ENCODE peak calls at places on chromosomes 6 and 20, in eight cellular contexts. B is islet precursor cell, Q is lower lobe of right lung, Y is ACHN, W is natural killer cell, D is AG08396, T is HFF-Myc, O is skeletal muscle cell. R is an unnamed sample.

GRCh38 chr6:24431045-24431451 is 28.3 kb downstream of the MRS2 start:
- DNase-seq in B (no peak), Q (no peak), Y (peak; percentile 57), W (no peak), D (peak; percentile 44), T (peak; percentile 30), O (no peak), R (peak; percentile 44)

GRCh38 chr20:59185809-59186208 is 22.2 kb downstream of the ZNF831 start:
- DNase-seq in B (no peak), Q (no peak), Y (peak; percentile 5), W (no peak), D (no peak), T (no peak), O (no peak), R (no peak)

GRCh38 chr20:35478804-35479472 is 23.5 kb downstream of the CEP250 start:
- DNase-seq in B (peak; percentile 73), Q (no peak), Y (no peak), W (no peak), D (no peak), T (no peak), O (no peak), R (no peak)

GRCh38 chr6:5337573-5337972 is 76.3 kb downstream of the FARS2 start:
- DNase-seq in B (no peak), Q (no peak), Y (no peak), W (no peak), D (no peak), T (no peak), O (no peak), R (no peak)

GRCh38 chr6:14871196-14871595 is 374.7 kb upstream of the JARID2 start:
- DNase-seq in B (no peak), Q (no peak), Y (no peak), W (no peak), D (peak; percentile 31), T (no peak), O (no peak), R (no peak)

GRCh38 chr20:34954905-34955231 is 738 bp downstream of the GSS start:
- DNase-seq in B (peak; percentile 63), Q (no peak), Y (peak; percentile 47), W (no peak), D (peak; percentile 44), T (peak; percentile 35), O (no peak), R (no peak)

GRCh38 chr6:116801971-116802370 is 26.9 kb downstream of the GPRC6A start:
- DNase-seq in B (no peak), Q (no peak), Y (no peak), W (no peak), D (no peak), T (no peak), O (no peak), R (no peak)

GRCh38 chr6:158536084-158536890 is 23.6 kb upstream of the TMEM181 start:
- DNase-seq in B (peak; percentile 89), Q (peak; percentile 83), Y (peak; percentile 86), W (peak; percentile 72), D (peak; percentile 88), T (no peak), O (peak; percentile 34), R (no peak)

GRCh38 chr6:134347916-134348805 is 30.2 kb upstream of the SGK1 start:
- DNase-seq in B (peak; percentile 62), Q (no peak), Y (peak; percentile 14), W (no peak), D (peak; percentile 22), T (no peak), O (peak; percentile 99), R (no peak)

GRCh38 chr6:106315765-106316375 is 9.7 kb downstream of the ATG5 start:
- DNase-seq in B (no peak), Q (no peak), Y (peak; percentile 63), W (no peak), D (no peak), T (no peak), O (no peak), R (no peak)

GRCh38 chr20:63744574-63745423 is 5.2 kb downstream of the SLC2A4RG start:
- DNase-seq in B (no peak), Q (no peak), Y (no peak), W (no peak), D (no peak), T (no peak), O (no peak), R (no peak)

GRCh38 chr6:118644007-118644406 is 7.4 kb downstream of the CEP85L start:
- DNase-seq in B (no peak), Q (no peak), Y (peak; percentile 7), W (no peak), D (peak; percentile 18), T (no peak), O (no peak), R (no peak)

GRCh38 chr6:27720607-27721580 is 191.3 kb downstream of the OR2B2 start:
- DNase-seq in B (peak; percentile 62), Q (no peak), Y (no peak), W (no peak), D (peak; percentile 44), T (peak; percentile 40), O (no peak), R (no peak)

GRCh38 chr20:59145926-59146800 is 17.5 kb upstream of the ZNF831 start:
- DNase-seq in B (peak; percentile 26), Q (no peak), Y (no peak), W (no peak), D (no peak), T (no peak), O (no peak), R (no peak)